ENCODE peak calls at places on chromosome 4, in seven cellular contexts. S is body of pancreas; K is sciatic nerve; J is stimulated activated CD4-positive, alpha-beta T cell treated with anti-CD3 and anti-CD28 coated beads, TNF-alpha, amount 100 ng/mL, for 1 hour; Q is tibial artery; E is Calu3; G is activated CD8-positive, alpha-beta memory T cell treated with anti-CD3 and anti-CD28 coated beads for 48 hours. N is an unnamed sample.

GRCh38 chr4:73086095-73086869 is 16.8 kb upstream of the COX18 start:
- DNase-seq in K (no peak), E (no peak), G (no peak), J (no peak), S (no peak), Q (no peak), N (no peak)

GRCh38 chr4:85607624-85608023 is 132.7 kb downstream of the ARHGAP24 start:
- DNase-seq in K (no peak), Q (no peak), G (no peak), E (no peak), S (peak; percentile 80), J (no peak), N (peak; percentile 93)

GRCh38 chr4:182643801-182644311 is 273.3 kb downstream of the DCTD start:
- DNase-seq in E (no peak), S (no peak), Q (peak; percentile 47), J (no peak), G (no peak), K (no peak), N (no peak)

GRCh38 chr4:180675368-180675675 is 1567.9 kb upstream of the TENM3 start:
- DNase-seq in J (no peak), G (no peak), Q (no peak), E (no peak), K (no peak), S (no peak), N (no peak)

GRCh38 chr4:21517460-21517859 is 431.1 kb downstream of the KCNIP4 start:
- DNase-seq in Q (no peak), J (no peak), G (no peak), K (no peak), S (no peak), E (no peak), N (no peak)

GRCh38 chr4:156476359-156476758 is 495.2 kb downstream of the PDGFC start:
- DNase-seq in S (no peak), J (no peak), G (no peak), Q (no peak), E (peak; percentile 1), K (no peak), N (no peak)

GRCh38 chr4:8905773-8906667 is 34.4 kb upstream of the HMX1 start:
- DNase-seq in S (peak; percentile 4), G (no peak), J (no peak), E (no peak), Q (peak; percentile 17), K (peak; percentile 38), N (no peak)

GRCh38 chr4:52507774-52508173 is 151.3 kb downstream of the USP46 start:
- DNase-seq in E (no peak), G (no peak), S (no peak), K (no peak), Q (peak; percentile 31), J (no peak), N (no peak)

GRCh38 chr4:127586922-127587571 is 45.7 kb upstream of the INTU start:
- DNase-seq in E (peak; percentile 14), S (peak; percentile 38), K (no peak), Q (no peak), G (no peak), J (no peak), N (peak; percentile 13)

GRCh38 chr4:124938836-124939235 is 226.3 kb upstream of the ANKRD50 start:
- DNase-seq in S (no peak), J (no peak), E (no peak), K (no peak), Q (no peak), G (no peak), N (no peak)

GRCh38 chr4:41550308-41550707 is 12.4 kb downstream of the LIMCH1 start:
- DNase-seq in G (no peak), E (no peak), J (no peak), K (no peak), Q (no peak), S (no peak), N (peak; percentile 47)

GRCh38 chr4:113024373-113024772 is 25.1 kb upstream of the ANK2 start:
- DNase-seq in J (no peak), Q (no peak), E (no peak), S (no peak), G (no peak), K (no peak), N (no peak)

GRCh38 chr4:7168106-7168505 is 24.2 kb upstream of the SORCS2 start:
- DNase-seq in G (no peak), S (no peak), Q (no peak), E (no peak), K (peak; percentile 34), J (no peak), N (no peak)

GRCh38 chr4:108571027-108571569 is 49.3 kb upstream of the RPL34 start:
- DNase-seq in K (no peak), G (no peak), S (no peak), E (no peak), J (no peak), Q (no peak), N (no peak)

GRCh38 chr4:75542824-75543223 is 13.0 kb upstream of the ODAPH start:
- DNase-seq in S (no peak), K (no peak), G (no peak), Q (no peak), J (no peak), E (no peak), N (no peak)

GRCh38 chr4:101184668-101185067 is 162.7 kb downstream of the PPP3CA start:
- DNase-seq in E (no peak), S (no peak), J (no peak), K (no peak), G (no peak), Q (no peak), N (no peak)

GRCh38 chr4:126530996-126531585 is 1101.7 kb upstream of the INTU start:
- DNase-seq in G (no peak), E (no peak), K (no peak), J (no peak), S (no peak), Q (no peak), N (no peak)

GRCh38 chr4:151983854-151984253 is 223.0 kb upstream of the GATB start:
- DNase-seq in G (no peak), S (peak; percentile 48), K (no peak), J (no peak), E (no peak), Q (no peak), N (peak; percentile 32)

GRCh38 chr4:140330311-140330900 is 43.0 kb upstream of the SCOC start:
- DNase-seq in Q (no peak), K (no peak), G (no peak), J (no peak), S (no peak), E (no peak), N (no peak)

GRCh38 chr4:74039065-74039763 is 725 bp upstream of the CXCL3 start:
- DNase-seq in K (no peak), G (no peak), S (no peak), Q (no peak), E (no peak), J (no peak), N (no peak)

GRCh38 chr4:101039367-101039766 is 308.0 kb downstream of the PPP3CA start:
- DNase-seq in Q (no peak), J (no peak), S (no peak), K (no peak), E (no peak), G (no peak), N (no peak)

GRCh38 chr4:10115271-10115656 is 1.3 kb downstream of the WDR1 start:
- DNase-seq in K (no peak), S (no peak), G (no peak), Q (no peak), J (no peak), E (no peak), N (no peak)

GRCh38 chr4:89114100-89114499 is 2.8 kb downstream of the TIGD2 start:
- DNase-seq in E (no peak), S (no peak), G (no peak), Q (no peak), J (no peak), K (no peak), N (no peak)

GRCh38 chr4:10893417-10893816 is 208.8 kb upstream of the CLNK start:
- DNase-seq in K (no peak), E (peak; percentile 1), S (no peak), Q (no peak), G (no peak), J (no peak), N (no peak)

GRCh38 chr4:929096-929765 is 2.9 kb downstream of the GAK start:
- DNase-seq in G (no peak), S (no peak), J (no peak), K (no peak), E (no peak), Q (no peak), N (no peak)

GRCh38 chr4:106021737-106022410 is 126.6 kb downstream of the NPNT start:
- DNase-seq in K (no peak), J (no peak), Q (no peak), G (no peak), E (peak; percentile 7), S (no peak), N (no peak)

GRCh38 chr4:845836-846251 is 19.9 kb upstream of the CPLX1 start:
- DNase-seq in S (no peak), E (no peak), K (no peak), J (no peak), Q (no peak), G (no peak), N (no peak)

GRCh38 chr4:182492456-182492855 is 249.3 kb downstream of the TENM3 start:
- DNase-seq in S (no peak), G (no peak), E (no peak), Q (no peak), K (no peak), J (no peak), N (no peak)

GRCh38 chr4:168711197-168712120 is 214.6 kb downstream of the PALLD start:
- DNase-seq in Q (peak; percentile 77), G (no peak), K (no peak), S (no peak), J (no peak), E (no peak), N (no peak)

GRCh38 chr4:90345549-90345948 is 218.4 kb downstream of the CCSER1 start:
- DNase-seq in K (no peak), S (no peak), G (no peak), J (no peak), E (no peak), Q (no peak), N (no peak)

GRCh38 chr4:187744911-187745310 is 250.7 kb upstream of the ZFP42 start:
- DNase-seq in E (peak; percentile 10), G (no peak), Q (no peak), K (no peak), S (no peak), J (no peak), N (no peak)

GRCh38 chr4:18859468-18859867 is 837.9 kb upstream of the LCORL start:
- DNase-seq in J (no peak), G (no peak), E (no peak), S (no peak), K (no peak), Q (no peak), N (no peak)

GRCh38 chr4:7353846-7354610 is 80.7 kb downstream of the PSAPL1 start:
- DNase-seq in S (no peak), Q (no peak), J (no peak), E (no peak), K (no peak), G (no peak), N (no peak)

GRCh38 chr4:179095585-179096228 is 1653.5 kb upstream of the AGA start:
- DNase-seq in G (no peak), K (no peak), S (peak; percentile 7), E (peak; percentile 8), Q (no peak), J (no peak), N (no peak)

GRCh38 chr4:31100551-31100950 is 380.4 kb downstream of the PCDH7 start:
- DNase-seq in E (no peak), S (no peak), Q (no peak), K (no peak), G (no peak), J (no peak), N (no peak)

GRCh38 chr4:186536285-186536684 is 19.1 kb downstream of the MTNR1A start:
- DNase-seq in S (no peak), K (no peak), Q (no peak), J (no peak), E (no peak), G (no peak), N (no peak)

GRCh38 chr4:88743696-88744095 is 46.1 kb upstream of the NAP1L5 start:
- DNase-seq in S (no peak), E (no peak), J (no peak), Q (no peak), K (no peak), G (no peak), N (no peak)

GRCh38 chr4:76023381-76023780 is at the start of gene CXCL10:
- DNase-seq in K (no peak), G (no peak), J (no peak), S (no peak), Q (no peak), E (no peak), N (no peak)

N was measured in NCI-H2029 treated with DMSO at 0.1 percent for 48 hours.